ENCODE peak calls at places on chromosomes 11 and 22, in four cellular contexts. Y is H1, J is HepG2, U is K562. Z is an unnamed sample.
A peak's percentile ranks its signal among the peaks of the same experiment; 100 is the strongest.

GRCh38 chr11:76155455-76156232 is 50.7 kb downstream of the WNT11 start:
- DNase-seq in Y (no peak), J (no peak), U (no peak), Z (no peak)

GRCh38 chr22:17118342-17118741 is 2.8 kb downstream of the TMEM121B start:
- DNase-seq in Y (no peak), J (no peak), U (no peak), Z (no peak)

GRCh38 chr11:87097582-87097981 is 59.8 kb downstream of the TMEM135 start:
- DNase-seq in Y (no peak), J (peak; percentile 87), U (peak; percentile 84), Z (peak; percentile 63)

GRCh38 chr22:37043214-37043827 is 8.2 kb upstream of the KCTD17 start:
- DNase-seq in Y (no peak), J (no peak), U (no peak), Z (no peak)

GRCh38 chr11:28767574-28767973 is 659.4 kb downstream of the METTL15 start:
- DNase-seq in Y (no peak), J (no peak), U (no peak), Z (no peak)

GRCh38 chr11:70483077-70483861 is 84.9 kb downstream of the CTTN start:
- DNase-seq in Y (no peak), J (no peak), U (peak; percentile 65), Z (peak; percentile 54)

GRCh38 chr11:77144854-77145428 is 16.9 kb downstream of the MYO7A start:
- DNase-seq in Y (no peak), J (peak; percentile 77), U (no peak), Z (no peak)

GRCh38 chr11:128448487-128448886 is 138.9 kb downstream of the ETS1 start:
- DNase-seq in Y (peak; percentile 25), J (peak; percentile 89), U (no peak), Z (peak; percentile 75)

GRCh38 chr22:45096256-45096907 is 67.3 kb upstream of the NUP50 start:
- DNase-seq in Y (no peak), J (peak; percentile 37), U (peak; percentile 49), Z (peak; percentile 60)

GRCh38 chr11:120660024-120660565 is 148.5 kb downstream of the GRIK4 start:
- DNase-seq in Y (no peak), J (peak; percentile 53), U (peak; percentile 67), Z (peak; percentile 44)

GRCh38 chr11:62774407-62774806 is 3.2 kb downstream of the TAF6L start:
- DNase-seq in Y (no peak), J (no peak), U (no peak), Z (no peak)

GRCh38 chr11:92314499-92314898 is 89.9 kb downstream of the FAT3 start:
- DNase-seq in Y (no peak), J (no peak), U (no peak), Z (no peak)

GRCh38 chr11:115503083-115503885 is 931 bp downstream of the CADM1 start:
- DNase-seq in Y (no peak), J (peak; percentile 51), U (no peak), Z (peak; percentile 21)

GRCh38 chr22:44926124-44926475 is 83.7 kb downstream of the PHF21B start:
- DNase-seq in Y (no peak), J (no peak), U (no peak), Z (no peak)

GRCh38 chr22:44389926-44390925 is 77.5 kb upstream of the SHISAL1 start:
- DNase-seq in Y (no peak), J (no peak), U (no peak), Z (no peak)

GRCh38 chr11:121741954-121742361 is 289.2 kb upstream of the SORL1-AS1 start:
- DNase-seq in Y (no peak), J (no peak), U (no peak), Z (no peak)

GRCh38 chr11:133955091-133955846 is 1.5 kb downstream of the IGSF9B start:
- DNase-seq in Y (no peak), J (no peak), U (no peak), Z (no peak)

GRCh38 chr22:39994566-39995345 is at the start of gene FAM83F:
- DNase-seq in Y (no peak), J (no peak), U (no peak), Z (no peak)

GRCh38 chr11:5922749-5923426 is 19.2 kb upstream of the OR56A3 start:
- DNase-seq in Y (no peak), J (no peak), U (peak; percentile 12), Z (peak; percentile 57)

GRCh38 chr11:16346975-16347374 is 9.4 kb downstream of the SOX6 start:
- DNase-seq in Y (no peak), J (no peak), U (peak; percentile 69), Z (no peak)

GRCh38 chr11:64224151-64224890 is 1.7 kb downstream of the TRPT1 start:
- DNase-seq in Y (no peak), J (no peak), U (peak; percentile 14), Z (no peak)

GRCh38 chr11:117950320-117950719 is 21.1 kb upstream of the TMPRSS13 start:
- DNase-seq in Y (no peak), J (no peak), U (peak; percentile 70), Z (no peak)

GRCh38 chr11:57325735-57326048 is 940 bp upstream of the TNKS1BP1 start:
- DNase-seq in Y (no peak), J (no peak), U (no peak), Z (peak; percentile 55)

GRCh38 chr11:129434641-129435498 is 59.2 kb downstream of the BARX2 start:
- DNase-seq in Y (no peak), J (no peak), U (no peak), Z (no peak)

GRCh38 chr11:68583047-68583446 is 101.3 kb upstream of the GAL start:
- DNase-seq in Y (no peak), J (no peak), U (no peak), Z (no peak)

GRCh38 chr11:118872403-118872821 is 11.3 kb upstream of the CXCR5 start:
- DNase-seq in Y (no peak), J (no peak), U (no peak), Z (no peak)

GRCh38 chr11:113176971-113177370 is 137.4 kb upstream of the TTC12 start:
- DNase-seq in Y (no peak), J (no peak), U (no peak), Z (no peak)

GRCh38 chr22:18065256-18065655 is 12.5 kb upstream of the PEX26 start:
- DNase-seq in Y (no peak), J (no peak), U (no peak), Z (peak; percentile 42)

GRCh38 chr11:45528435-45528834 is 137.0 kb downstream of the CHST1 start:
- DNase-seq in Y (no peak), J (no peak), U (no peak), Z (no peak)

GRCh38 chr11:74559934-74560309 is 32.5 kb upstream of the POLD3 start:
- DNase-seq in Y (no peak), J (no peak), U (no peak), Z (peak; percentile 22)

GRCh38 chr11:75495749-75496641 is 29.7 kb downstream of the GDPD5 start:
- DNase-seq in Y (peak; percentile 29), J (peak; percentile 67), U (peak; percentile 44), Z (peak; percentile 43)

GRCh38 chr11:76158394-76159302 is 47.7 kb downstream of the WNT11 start:
- DNase-seq in Y (no peak), J (no peak), U (no peak), Z (no peak)

GRCh38 chr11:37371346-37371970 is 773.4 kb upstream of the RAG2 start:
- DNase-seq in Y (no peak), J (no peak), U (no peak), Z (no peak)
- TF ChIP-seq HDAC2 in Y (no peak), J (no peak), U (no peak), Z (no peak)

GRCh38 chr11:100789500-100789899 is 102.4 kb downstream of the ARHGAP42 start:
- DNase-seq in Y (no peak), J (peak; percentile 12), U (peak; percentile 58), Z (peak; percentile 44)

GRCh38 chr11:100790073-100790472 is 103.0 kb downstream of the ARHGAP42 start:
- DNase-seq in Y (no peak), J (no peak), U (no peak), Z (no peak)

GRCh38 chr11:100791873-100792272 is 104.8 kb downstream of the ARHGAP42 start:
- DNase-seq in Y (peak; percentile 23), J (no peak), U (no peak), Z (no peak)

GRCh38 chr11:100791103-100791502 is 104.0 kb downstream of the ARHGAP42 start:
- DNase-seq in Y (peak; percentile 34), J (no peak), U (no peak), Z (no peak)

GRCh38 chr11:100793525-100793924 is 106.4 kb downstream of the ARHGAP42 start:
- DNase-seq in Y (no peak), J (no peak), U (no peak), Z (no peak)
- TF ChIP-seq HDAC2 in Y (no peak), J (no peak), U (no peak), Z (no peak)

GRCh38 chr22:38840129-38840528 is 3.7 kb downstream of the NPTXR start:
- DNase-seq in Y (no peak), J (no peak), U (no peak), Z (no peak)

GRCh38 chr22:38843201-38843715 is 570 bp downstream of the NPTXR start:
- DNase-seq in Y (peak; percentile 47), J (peak; percentile 39), U (peak; percentile 70), Z (peak; percentile 68)

GRCh38 chr22:38842512-38843200 is 1.2 kb downstream of the NPTXR start:
- DNase-seq in Y (no peak), J (no peak), U (no peak), Z (no peak)

GRCh38 chr22:38841635-38842034 is 2.2 kb downstream of the NPTXR start:
- DNase-seq in Y (no peak), J (no peak), U (no peak), Z (no peak)

DNA sequence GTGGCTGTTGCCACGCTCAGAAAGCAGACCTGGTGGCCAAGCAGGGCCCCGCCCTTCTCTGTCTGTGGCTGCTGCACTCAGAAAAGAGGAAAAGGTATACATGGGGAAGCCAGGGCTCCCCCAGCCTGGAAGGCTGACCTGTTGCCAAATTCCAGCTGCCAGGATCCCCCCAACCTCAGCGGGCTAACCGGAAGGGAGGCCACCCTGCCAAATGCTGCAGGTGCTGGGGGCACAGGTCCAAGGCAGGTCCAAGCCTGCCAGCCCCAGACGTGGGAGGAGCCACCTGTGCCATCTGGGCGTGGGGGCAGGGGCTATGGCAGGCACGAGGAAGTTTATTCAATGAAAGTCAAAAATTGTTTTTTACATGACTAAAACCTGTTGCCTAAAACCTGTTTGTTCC is 2.6 kb downstream of the NPTXR start:
- DNase-seq in Y (no peak), J (no peak), U (no peak), Z (no peak)
- TF ChIP-seq HDAC2 in Y (no peak), J (no peak), U (no peak), Z (no peak)

DNA sequence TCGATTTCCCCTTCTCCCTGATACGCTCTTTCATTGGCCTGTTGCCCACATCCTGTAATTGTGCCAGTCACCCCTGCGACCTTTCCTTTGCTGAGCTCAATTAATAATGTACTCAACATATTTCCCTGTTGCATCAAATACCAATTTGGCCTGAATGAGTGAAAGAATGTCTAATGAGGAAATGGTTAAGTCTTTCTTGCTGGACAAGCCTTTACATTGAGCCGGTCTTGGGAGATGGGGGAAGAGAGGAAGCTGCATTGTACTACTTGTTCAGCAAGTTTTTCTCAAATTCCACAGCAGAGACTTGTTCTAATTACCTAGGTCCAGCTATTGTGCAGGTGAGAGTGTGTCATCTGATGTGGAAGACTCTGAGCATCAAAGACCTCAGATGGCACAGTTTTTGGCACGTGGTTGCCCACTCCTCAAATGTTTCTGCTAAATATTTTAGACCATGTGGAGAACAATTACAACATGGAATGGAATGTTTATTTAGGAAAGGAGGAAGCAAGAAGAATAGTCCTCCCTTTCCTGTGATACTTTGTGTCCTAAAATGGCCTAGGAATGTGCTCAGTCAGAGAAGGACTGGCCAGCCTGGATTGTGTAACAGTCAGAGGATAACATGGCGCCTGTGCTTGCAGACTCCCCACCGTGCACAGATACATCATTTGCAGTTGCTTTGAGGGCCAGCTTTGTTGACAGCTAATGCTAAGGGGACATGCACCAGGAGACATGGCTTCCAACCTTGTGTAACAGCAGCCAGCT is 129.5 kb upstream of the E2F8 start:
- DNase-seq in Y (no peak), J (no peak), U (no peak), Z (no peak)
- TF ChIP-seq HDAC2 in Y (no peak), J (no peak), U (no peak), Z (no peak)